ENCODE peak calls at places on chromosomes 2 and 18, in nine cellular contexts. N, G, Z, Q, E, B, V, L and I are unnamed samples.

GRCh38 chr2:46462936-46463335 is 16.4 kb upstream of the TMEM247 start:
- DNase-seq in N (no peak), Z (no peak), E (no peak), V (no peak), G (no peak), B (no peak), L (no peak), Q (peak), I (peak)

GRCh38 chr18:2680216-2680792 is 24.8 kb downstream of the SMCHD1 start:
- DNase-seq in Q (no peak), G (no peak), B (no peak), Z (no peak), E (no peak), N (no peak), V (no peak), L (no peak), I (no peak)

GRCh38 chr18:80185545-80185944 is 61.8 kb downstream of the PARD6G start:
- DNase-seq in B (no peak), L (no peak), Z (no peak), E (no peak), G (peak), Q (no peak), V (no peak), N (no peak), I (no peak)

GRCh38 chr2:199973703-199974102 is 18.3 kb downstream of the MAIP1 start:
- DNase-seq in G (no peak), B (no peak), Z (no peak), N (no peak), Q (peak), L (no peak), E (no peak), V (peak), I (no peak)

GRCh38 chr2:209790066-209790728 is 18.6 kb downstream of the UNC80 start:
- DNase-seq in Z (no peak), B (no peak), L (no peak), V (no peak), E (no peak), N (no peak), G (no peak), Q (no peak), I (no peak)

GRCh38 chr2:111534816-111535803 is 348.9 kb downstream of the ANAPC1 start:
- DNase-seq in L (no peak), Z (no peak), Q (peak), E (no peak), G (no peak), V (no peak), N (no peak), B (no peak), I (no peak)

GRCh38 chr2:216516730-216517350 is 18.2 kb downstream of the RPL37A start:
- DNase-seq in L (peak), E (no peak), Q (peak), V (peak), Z (no peak), G (no peak), N (no peak), B (peak), I (no peak)

GRCh38 chr2:143341478-143341877 is 212.3 kb downstream of the ARHGAP15 start:
- DNase-seq in E (no peak), L (no peak), Q (no peak), N (no peak), V (no peak), Z (no peak), B (no peak), G (no peak), I (no peak)

GRCh38 chr2:185738679-185739472 is at the start of gene FSIP2:
- DNase-seq in Q (peak), L (no peak), G (peak), V (no peak), B (peak), Z (no peak), E (peak), N (peak), I (peak)

GRCh38 chr2:150230004-150230403 is 257.5 kb downstream of the RND3 start:
- DNase-seq in E (no peak), L (no peak), G (no peak), N (no peak), Z (no peak), B (no peak), Q (no peak), V (no peak), I (no peak)

GRCh38 chr2:235599596-235600338 is 105.9 kb downstream of the AGAP1 start:
- DNase-seq in L (no peak), Q (no peak), N (no peak), G (no peak), V (no peak), Z (no peak), E (no peak), B (no peak), I (no peak)

GRCh38 chr2:121415727-121416126 is 115.0 kb upstream of the RNU4ATAC start:
- DNase-seq in Z (no peak), V (no peak), N (no peak), Q (no peak), G (no peak), L (no peak), E (no peak), B (no peak), I (no peak)

GRCh38 chr2:24351981-24352380 is 8.4 kb downstream of the ITSN2 start:
- DNase-seq in L (no peak), N (no peak), G (no peak), Q (no peak), V (no peak), Z (no peak), E (no peak), B (no peak), I (no peak)

GRCh38 chr2:229344151-229344551 is 73.1 kb upstream of the PID1 start:
- DNase-seq in Z (no peak), V (no peak), G (no peak), N (no peak), E (no peak), B (no peak), Q (peak), L (no peak), I (peak)

GRCh38 chr18:57644540-57644939 is 22.9 kb upstream of the NARS1 start:
- DNase-seq in E (no peak), G (no peak), Q (peak), Z (no peak), B (no peak), N (no peak), V (peak), L (no peak), I (no peak)

GRCh38 chr2:56009758-56010534 is 86.4 kb upstream of the EFEMP1 start:
- DNase-seq in Q (peak), B (peak), V (peak), N (no peak), L (peak), G (no peak), Z (no peak), E (no peak), I (no peak)

GRCh38 chr2:66582364-66582974 is 147.5 kb downstream of the MEIS1 start:
- DNase-seq in Q (peak), N (no peak), L (no peak), B (no peak), G (no peak), E (peak), V (no peak), Z (no peak), I (no peak)

GRCh38 chr18:10122116-10122515 is 208.3 kb downstream of the VAPA start:
- DNase-seq in Z (no peak), G (no peak), B (no peak), E (peak), V (no peak), Q (peak), L (no peak), N (no peak), I (peak)

GRCh38 chr18:43869451-43870008 is 592.2 kb upstream of the SYT4 start:
- DNase-seq in L (no peak), B (no peak), N (no peak), Z (no peak), G (no peak), V (no peak), Q (peak), E (no peak), I (peak)

GRCh38 chr2:204950695-204951094 is 405.4 kb downstream of the PARD3B start:
- DNase-seq in B (no peak), Q (no peak), Z (no peak), N (no peak), G (no peak), V (no peak), E (no peak), L (no peak), I (peak)

GRCh38 chr2:39394427-39395002 is 42.6 kb downstream of the MAP4K3 start:
- DNase-seq in G (no peak), E (no peak), Z (no peak), N (no peak), V (no peak), B (no peak), Q (no peak), L (no peak), I (no peak)

GRCh38 chr2:122748552-122749011 is 993.1 kb downstream of the TSN start:
- DNase-seq in V (no peak), Q (peak), L (no peak), B (no peak), G (no peak), E (no peak), Z (no peak), N (no peak), I (peak)

GRCh38 chr2:152098798-152099654 is at the start of gene CACNB4:
- DNase-seq in Q (peak), B (peak), Z (no peak), L (no peak), N (peak), G (no peak), E (no peak), V (peak), I (no peak)

GRCh38 chr2:181304011-181304844 is 153.0 kb upstream of the ITGA4 start:
- DNase-seq in B (peak), V (no peak), Z (no peak), Q (no peak), G (no peak), L (peak), N (no peak), E (no peak), I (no peak)

GRCh38 chr2:48530033-48530804 is at the start of gene STON1:
- DNase-seq in B (no peak), Q (peak), N (peak), Z (peak), L (no peak), V (peak), E (peak), G (peak), I (no peak)

GRCh38 chr2:42408009-42408408 is 47.0 kb upstream of the COX7A2L start:
- DNase-seq in Q (no peak), N (no peak), V (no peak), G (no peak), Z (no peak), L (no peak), B (no peak), E (no peak), I (no peak)
- H3K4me3 ChIP-seq in Q (no peak), N (no peak), V (no peak), G (no peak), Z (no peak), L (no peak), B (no peak), E (no peak), I (no peak)

GRCh38 chr2:154170400-154170799 is 298.7 kb downstream of the GALNT13 start:
- DNase-seq in Q (no peak), Z (no peak), B (no peak), L (no peak), V (no peak), E (no peak), N (no peak), G (no peak), I (no peak)
- H3K4me3 ChIP-seq in Q (no peak), Z (no peak), B (no peak), L (no peak), V (no peak), E (no peak), N (no peak), G (no peak), I (no peak)

DNA sequence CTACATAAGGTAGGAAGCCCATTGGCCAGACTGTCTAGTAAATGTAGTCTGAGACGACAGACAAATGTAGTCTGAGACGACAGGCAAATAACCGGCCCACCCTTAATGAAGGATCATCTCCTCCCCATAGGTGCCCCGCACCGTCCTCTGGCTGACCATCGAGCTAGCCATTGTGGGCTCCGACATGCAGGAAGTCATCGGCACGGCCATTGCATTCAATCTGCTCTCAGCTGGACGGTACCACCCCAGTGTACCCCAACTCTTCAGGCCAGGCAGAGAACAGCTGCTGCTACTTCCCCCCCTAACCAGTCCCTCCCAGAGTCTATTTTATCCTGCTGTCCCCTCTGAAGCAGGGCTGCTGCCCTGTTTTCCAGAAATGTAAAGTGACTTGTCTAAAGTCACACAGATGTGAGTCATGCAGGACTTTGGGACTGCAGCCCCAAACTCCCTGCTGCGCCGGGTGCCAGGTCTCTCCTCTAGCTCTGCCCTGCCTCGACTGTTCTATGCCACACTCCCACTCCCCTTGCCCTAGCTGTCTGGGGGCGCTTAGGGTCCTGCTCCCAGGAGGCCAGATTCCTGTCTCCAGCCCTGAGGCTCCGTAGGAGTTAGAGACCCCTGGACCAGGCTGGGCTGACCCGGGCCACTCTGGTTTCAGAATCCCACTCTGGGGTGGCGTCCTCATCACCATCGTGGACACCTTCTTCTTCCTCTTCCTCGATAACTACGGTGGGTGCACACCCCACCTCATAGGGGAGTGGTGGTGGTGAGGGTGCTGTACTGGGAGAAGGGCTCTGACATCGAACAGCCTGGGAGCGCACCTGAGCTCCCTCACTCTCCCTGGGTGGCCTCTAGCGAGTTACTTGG is 4.7 kb downstream of the SLC11A1 start:
- DNase-seq in E (no peak), B (no peak), V (no peak), G (no peak), Q (no peak), Z (no peak), N (no peak), L (no peak), I (no peak)
- H3K4me3 ChIP-seq in E (no peak), B (no peak), V (peak), G (no peak), Q (no peak), Z (no peak), N (no peak), L (no peak), I (no peak)

GRCh38 chr2:175890636-175891242 is 111.3 kb downstream of the LNPK start:
- DNase-seq in G (no peak), B (no peak), Z (no peak), Q (no peak), N (no peak), L (no peak), E (no peak), V (no peak), I (no peak)
- H3K4me3 ChIP-seq in G (no peak), B (no peak), Z (no peak), Q (no peak), N (peak), L (no peak), E (no peak), V (no peak), I (no peak)

GRCh38 chr2:219681301-219682290 is 54.2 kb downstream of the SLC4A3 start:
- DNase-seq in Z (no peak), N (no peak), B (peak), G (no peak), V (no peak), E (no peak), Q (no peak), L (no peak), I (peak)

GRCh38 chr2:219688560-219689445 is 61.4 kb downstream of the SLC4A3 start:
- DNase-seq in Q (peak), N (no peak), V (no peak), Z (no peak), L (no peak), E (no peak), B (no peak), G (peak), I (no peak)

GRCh38 chr2:219687266-219687665 is 59.8 kb downstream of the SLC4A3 start:
- DNase-seq in Q (no peak), B (no peak), G (no peak), L (no peak), V (no peak), E (no peak), N (no peak), Z (no peak), I (no peak)

GRCh38 chr2:219687882-219688559 is 60.6 kb downstream of the SLC4A3 start:
- DNase-seq in G (no peak), N (no peak), L (peak), Z (no peak), Q (no peak), B (peak), E (no peak), V (no peak), I (no peak)

DNA sequence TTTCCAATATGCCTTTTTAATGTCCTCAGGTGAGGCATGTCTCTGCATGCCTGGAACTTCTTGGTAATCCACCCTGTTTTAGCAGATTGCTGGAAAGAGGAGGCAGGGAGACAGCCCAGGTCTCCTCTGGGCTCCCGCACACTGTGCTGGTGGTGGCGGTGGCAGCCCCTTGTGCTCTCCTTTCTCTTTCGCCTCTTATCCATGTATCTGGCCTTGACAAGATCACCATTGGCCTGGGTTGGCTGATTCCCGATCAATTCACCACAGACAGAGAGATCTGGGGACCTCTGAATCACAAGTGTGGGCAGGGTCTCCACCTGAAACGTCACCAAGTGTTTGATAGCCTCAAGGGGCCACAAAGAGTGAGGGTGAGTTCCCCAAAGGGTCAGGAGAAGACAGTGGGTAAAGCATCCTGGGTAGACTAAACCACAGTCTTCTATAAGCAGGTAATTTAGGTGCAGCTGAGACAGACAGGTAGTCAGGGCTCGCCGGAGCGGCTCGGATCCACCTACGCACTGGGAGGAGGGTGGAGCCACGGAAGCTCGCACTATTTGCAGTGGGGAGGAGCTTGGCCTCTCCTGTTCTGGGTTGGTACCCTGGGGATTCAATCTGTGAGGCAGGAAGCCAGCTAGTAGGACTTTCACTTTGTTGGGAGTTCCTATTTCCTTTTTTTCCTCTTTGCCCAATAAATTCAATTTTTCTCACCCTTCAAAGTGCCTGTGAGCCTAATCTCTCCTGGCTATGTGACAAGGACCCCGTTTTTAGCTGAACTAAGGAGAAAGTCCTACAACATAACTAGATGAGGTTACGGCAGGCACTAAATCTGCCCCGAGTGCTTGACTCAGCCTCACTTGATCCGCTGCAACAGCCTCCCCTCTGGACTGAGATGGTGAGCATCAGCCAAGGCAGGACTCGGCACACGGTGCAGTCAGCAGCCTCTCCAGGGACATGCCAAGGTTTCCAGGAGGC is 57.6 kb downstream of the SLC4A3 start:
- DNase-seq in L (peak), V (no peak), Q (peak), E (peak), G (peak), B (peak), N (peak), Z (no peak), I (peak)
- H3K4me3 ChIP-seq in L (peak), V (no peak), Q (peak), E (no peak), G (peak), B (peak), N (peak), Z (peak), I (peak)

GRCh38 chr2:178436662-178437061 is 14.3 kb downstream of the PRKRA start:
- DNase-seq in N (no peak), Q (no peak), V (no peak), B (no peak), E (no peak), L (no peak), G (no peak), Z (no peak), I (no peak)
- H3K4me3 ChIP-seq in N (no peak), Q (no peak), V (no peak), B (no peak), E (no peak), L (no peak), G (no peak), Z (no peak), I (no peak)